ENCODE peak calls at places on chromosomes 16 and 17, in six cellular contexts. One of them, this sample, is unnamed.

GRCh38 chr17:54887787-54888186 is 12.9 kb upstream of the TOM1L1 start:
- DNase-seq in lower lobe of right lung: no peak
- DNase-seq in GM19239: no peak
- DNase-seq in small intestine: no peak
- DNase-seq in amygdala: no peak
- DNase-seq in activated naive CD4-positive, alpha-beta T cell: no peak
- DNase-seq in this sample: no peak

GRCh38 chr16:83143788-83144187 is 517.0 kb downstream of the CDH13 start:
- DNase-seq in lower lobe of right lung: no peak
- DNase-seq in GM19239: no peak
- DNase-seq in small intestine: peak; percentile 34
- DNase-seq in amygdala: no peak
- DNase-seq in activated naive CD4-positive, alpha-beta T cell: no peak
- DNase-seq in this sample: no peak

GRCh38 chr17:34400301-34400931 is 37.4 kb upstream of the CCL1 start:
- DNase-seq in lower lobe of right lung: no peak
- DNase-seq in GM19239: no peak
- DNase-seq in small intestine: no peak
- DNase-seq in amygdala: no peak
- DNase-seq in activated naive CD4-positive, alpha-beta T cell: no peak
- DNase-seq in this sample: no peak

GRCh38 chr16:9042533-9042932 is 48.9 kb upstream of the HAPSTR1 start:
- DNase-seq in lower lobe of right lung: no peak
- DNase-seq in GM19239: no peak
- DNase-seq in small intestine: no peak
- DNase-seq in amygdala: no peak
- DNase-seq in activated naive CD4-positive, alpha-beta T cell: no peak
- DNase-seq in this sample: no peak

GRCh38 chr16:48534601-48535340 is 75.2 kb downstream of the N4BP1 start:
- DNase-seq in lower lobe of right lung: no peak
- DNase-seq in GM19239: no peak
- DNase-seq in small intestine: no peak
- DNase-seq in amygdala: no peak
- DNase-seq in activated naive CD4-positive, alpha-beta T cell: no peak
- DNase-seq in this sample: no peak

GRCh38 chr17:59383893-59384292 is 52.4 kb downstream of the YPEL2 start:
- DNase-seq in lower lobe of right lung: no peak
- DNase-seq in GM19239: no peak
- DNase-seq in small intestine: no peak
- DNase-seq in amygdala: no peak
- DNase-seq in activated naive CD4-positive, alpha-beta T cell: no peak
- DNase-seq in this sample: no peak

GRCh38 chr17:18043491-18043890 is 4.3 kb downstream of the GID4 start:
- DNase-seq in lower lobe of right lung: no peak
- DNase-seq in GM19239: no peak
- DNase-seq in small intestine: peak; percentile 43
- DNase-seq in amygdala: no peak
- DNase-seq in activated naive CD4-positive, alpha-beta T cell: no peak
- DNase-seq in this sample: no peak

GRCh38 chr17:8221663-8222379 is 11.4 kb upstream of the AURKB start:
- DNase-seq in lower lobe of right lung: peak; percentile 78
- DNase-seq in GM19239: peak; percentile 23
- DNase-seq in small intestine: peak; percentile 92
- DNase-seq in amygdala: peak; percentile 80
- DNase-seq in activated naive CD4-positive, alpha-beta T cell: peak; percentile 85
- DNase-seq in this sample: peak; percentile 95

GRCh38 chr17:64063766-64064224 is 43.4 kb upstream of the ICAM2 start:
- DNase-seq in lower lobe of right lung: peak; percentile 90
- DNase-seq in GM19239: no peak
- DNase-seq in small intestine: peak; percentile 78
- DNase-seq in amygdala: no peak
- DNase-seq in activated naive CD4-positive, alpha-beta T cell: peak; percentile 25
- DNase-seq in this sample: no peak

GRCh38 chr17:66831383-66832220 is 3.3 kb upstream of the CACNG5 start:
- DNase-seq in lower lobe of right lung: no peak
- DNase-seq in GM19239: no peak
- DNase-seq in small intestine: no peak
- DNase-seq in amygdala: no peak
- DNase-seq in activated naive CD4-positive, alpha-beta T cell: no peak
- DNase-seq in this sample: no peak

GRCh38 chr17:42512733-42513251 is 23.2 kb upstream of the NAGLU start:
- DNase-seq in lower lobe of right lung: no peak
- DNase-seq in GM19239: no peak
- DNase-seq in small intestine: no peak
- DNase-seq in amygdala: no peak
- DNase-seq in activated naive CD4-positive, alpha-beta T cell: no peak
- DNase-seq in this sample: no peak

GRCh38 chr17:36094746-36095145 is 4.8 kb upstream of the CCL3 start:
- DNase-seq in lower lobe of right lung: no peak
- DNase-seq in GM19239: no peak
- DNase-seq in small intestine: no peak
- DNase-seq in amygdala: no peak
- DNase-seq in activated naive CD4-positive, alpha-beta T cell: no peak
- DNase-seq in this sample: no peak

GRCh38 chr17:72122668-72123495 is 2.1 kb downstream of the SOX9 start:
- DNase-seq in lower lobe of right lung: no peak
- DNase-seq in GM19239: peak; percentile 69
- DNase-seq in small intestine: peak; percentile 65
- DNase-seq in amygdala: no peak
- DNase-seq in activated naive CD4-positive, alpha-beta T cell: no peak
- DNase-seq in this sample: no peak

GRCh38 chr16:19919142-19919541 is 34.5 kb upstream of the GPRC5B start:
- DNase-seq in lower lobe of right lung: no peak
- DNase-seq in GM19239: no peak
- DNase-seq in small intestine: no peak
- DNase-seq in amygdala: no peak
- DNase-seq in activated naive CD4-positive, alpha-beta T cell: no peak
- DNase-seq in this sample: no peak

GRCh38 chr16:90018297-90019200 is 707 bp downstream of the DBNDD1 start:
- DNase-seq in lower lobe of right lung: no peak
- DNase-seq in GM19239: no peak
- DNase-seq in small intestine: no peak
- DNase-seq in amygdala: no peak
- DNase-seq in activated naive CD4-positive, alpha-beta T cell: no peak
- DNase-seq in this sample: no peak

GRCh38 chr16:86240716-86241363 is 269.5 kb upstream of the FOXF1 start:
- DNase-seq in lower lobe of right lung: no peak
- DNase-seq in GM19239: no peak
- DNase-seq in small intestine: no peak
- DNase-seq in amygdala: no peak
- DNase-seq in activated naive CD4-positive, alpha-beta T cell: no peak
- DNase-seq in this sample: no peak

GRCh38 chr17:34714475-34715410 is 135.4 kb downstream of the TMEM132E start:
- DNase-seq in lower lobe of right lung: no peak
- DNase-seq in GM19239: no peak
- DNase-seq in small intestine: no peak
- DNase-seq in amygdala: no peak
- DNase-seq in activated naive CD4-positive, alpha-beta T cell: no peak
- DNase-seq in this sample: no peak

GRCh38 chr17:39110435-39111136 is 40.9 kb downstream of the PLXDC1 start:
- DNase-seq in lower lobe of right lung: no peak
- DNase-seq in GM19239: no peak
- DNase-seq in small intestine: peak; percentile 79
- DNase-seq in amygdala: no peak
- DNase-seq in activated naive CD4-positive, alpha-beta T cell: no peak
- DNase-seq in this sample: no peak